ENCODE peak calls at places on chromosomes 13 and 19, in nine cellular contexts. X, R, Q, S, O, N, V, I and W are unnamed samples. For H3K36me3, the result is how much of the 10 kb centered on the place peaks cover.

GRCh38 chr13:49214917-49215376 is 5.2 kb upstream of the MLNR start:
- DNase-seq in X (peak), R (peak), Q (no peak), S (peak), O (peak), N (no peak), V (peak), I (peak), W (peak)

GRCh38 chr19:7562646-7563393 is 27.3 kb downstream of the PNPLA6 start:
- DNase-seq in X (peak), R (no peak), Q (no peak), S (peak), O (no peak), N (no peak), V (peak), I (no peak), W (no peak)

GRCh38 chr19:51441410-51442390 is 16.6 kb downstream of the SIGLEC8 start:
- DNase-seq in X (peak), R (no peak), Q (no peak), S (no peak), O (no peak), N (no peak), V (peak), I (no peak), W (peak)

GRCh38 chr19:3852614-3853254 is 16.1 kb downstream of the ZFR2 start:
- DNase-seq in X (peak), R (peak), Q (peak), S (peak), O (peak), N (no peak), V (peak), I (no peak), W (peak)

GRCh38 chr19:41239363-41239762 is 20.3 kb downstream of the AXL start:
- DNase-seq in X (no peak), R (no peak), Q (no peak), S (no peak), O (no peak), N (no peak), V (no peak), I (no peak), W (peak)

GRCh38 chr19:37095859-37096258 is 17.6 kb downstream of the ZNF420 start:
- DNase-seq in X (no peak), R (peak), Q (peak), S (peak), O (no peak), N (no peak), V (no peak), I (no peak), W (no peak)

GRCh38 chr13:102392810-102393209 is 9.0 kb downstream of the FGF14 start:
- DNase-seq in X (no peak), R (no peak), Q (no peak), S (peak), O (no peak), N (no peak), V (no peak), I (no peak), W (no peak)

GRCh38 chr13:26348966-26349365 is 95.0 kb downstream of the CDK8 start:
- DNase-seq in X (no peak), R (no peak), Q (no peak), S (no peak), O (no peak), N (no peak), V (no peak), I (no peak), W (no peak)

GRCh38 chr13:36819811-36820140 is 754 bp downstream of the RFXAP start:
- DNase-seq in X (peak), R (peak), Q (peak), S (peak), O (peak), N (peak), V (peak), I (no peak), W (no peak)

GRCh38 chr19:44576843-44577565 is 36.4 kb upstream of the IGSF23 start:
- DNase-seq in X (peak), R (peak), Q (peak), S (peak), O (peak), N (no peak), V (peak), I (peak), W (peak)

GRCh38 chr13:76398426-76398825 is 487.8 kb downstream of the KCTD12 start:
- DNase-seq in X (no peak), R (no peak), Q (no peak), S (peak), O (peak), N (no peak), V (no peak), I (no peak), W (no peak)

GRCh38 chr13:49530452-49530851 is 34.7 kb downstream of the PHF11 start:
- DNase-seq in X (no peak), R (no peak), Q (no peak), S (no peak), O (no peak), N (no peak), V (no peak), I (no peak), W (no peak)

GRCh38 chr13:71115301-71115700 is 751.7 kb downstream of the DACH1 start:
- DNase-seq in X (no peak), R (peak), Q (no peak), S (no peak), O (no peak), N (no peak), V (no peak), I (no peak), W (no peak)

GRCh38 chr19:15506074-15506565 is 2.2 kb upstream of the CYP4F22 start:
- DNase-seq in X (no peak), R (no peak), Q (no peak), S (no peak), O (no peak), N (no peak), V (no peak), I (no peak), W (no peak)

GRCh38 chr19:47891923-47892666 is 6.0 kb upstream of the SULT2A1 start:
- DNase-seq in X (no peak), R (peak), Q (peak), S (no peak), O (no peak), N (peak), V (no peak), I (no peak), W (no peak)

GRCh38 chr19:1755467-1756155 is 2.3 kb downstream of the ONECUT3 start:
- DNase-seq in X (no peak), R (no peak), Q (no peak), S (no peak), O (no peak), N (no peak), V (no peak), I (no peak), W (no peak)

GRCh38 chr19:56189785-56190184 is 7.8 kb downstream of the ZSCAN5B start:
- DNase-seq in X (no peak), R (no peak), Q (no peak), S (no peak), O (no peak), N (no peak), V (no peak), I (no peak), W (no peak)

GRCh38 chr13:73898276-73898675 is 235.9 kb downstream of the KLF12 start:
- DNase-seq in X (peak), R (no peak), Q (no peak), S (peak), O (no peak), N (no peak), V (no peak), I (no peak), W (no peak)

GRCh38 chr19:7527516-7528191 is 5.2 kb downstream of the MCOLN1 start:
- DNase-seq in X (no peak), R (no peak), Q (no peak), S (no peak), O (no peak), N (no peak), V (no peak), I (no peak), W (no peak)

GRCh38 chr13:48585456-48585840 is 52.6 kb upstream of the RCBTB2 start:
- DNase-seq in X (peak), R (peak), Q (peak), S (peak), O (no peak), N (peak), V (no peak), I (no peak), W (peak)

GRCh38 chr19:14530005-14530348 is 583 bp downstream of the TECR start:
- DNase-seq in X (no peak), R (no peak), Q (no peak), S (no peak), O (no peak), N (no peak), V (no peak), I (no peak), W (peak)

GRCh38 chr19:1324792-1325567 is 39.3 kb downstream of the EFNA2 start:
- DNase-seq in X (peak), R (peak), Q (peak), S (peak), O (peak), N (no peak), V (no peak), I (peak), W (peak)

GRCh38 chr19:35115538-35115951 is at the start of gene FXYD3:
- DNase-seq in X (peak), R (no peak), Q (no peak), S (no peak), O (no peak), N (no peak), V (no peak), I (no peak), W (peak)

GRCh38 chr19:35118268-35119026 is 2.8 kb downstream of the FXYD3 start:
- DNase-seq in X (no peak), R (no peak), Q (no peak), S (no peak), O (no peak), N (no peak), V (no peak), I (no peak), W (peak)

GRCh38 chr19:35116085-35116801 is 620 bp downstream of the FXYD3 start:
- DNase-seq in X (peak), R (no peak), Q (no peak), S (no peak), O (no peak), N (no peak), V (no peak), I (no peak), W (peak)

GRCh38 chr19:35117791-35118190 is 2.2 kb downstream of the FXYD3 start:
- DNase-seq in X (no peak), R (no peak), Q (no peak), S (no peak), O (no peak), N (no peak), V (no peak), I (no peak), W (peak)

DNA sequence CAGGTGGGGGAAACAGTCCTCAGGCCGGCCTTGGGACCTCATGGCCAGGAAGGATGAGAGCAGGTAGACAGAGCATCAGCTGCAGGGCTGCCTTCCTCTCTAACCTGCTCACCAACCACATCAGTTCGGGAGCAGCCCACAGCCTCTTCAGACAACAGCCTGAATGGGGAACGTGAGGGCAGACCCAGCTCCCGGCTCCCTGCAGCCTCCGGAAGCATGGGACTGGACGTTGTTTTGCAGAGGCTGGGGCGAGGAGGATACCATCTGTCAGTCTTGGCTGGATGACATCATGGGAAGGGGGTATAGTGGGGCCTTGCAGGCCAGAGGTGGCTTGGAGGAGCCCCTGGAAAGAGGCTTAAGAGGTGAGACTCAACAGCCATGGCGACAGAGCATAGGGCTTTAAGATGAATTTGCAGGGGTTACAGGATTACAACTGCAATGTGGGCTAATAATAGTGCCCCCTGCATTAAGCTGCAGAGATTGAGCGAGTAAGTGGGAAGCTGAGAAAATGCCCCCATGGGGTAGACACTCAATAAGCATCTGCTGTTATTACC is 1.5 kb downstream of the FXYD3 start:
- DNase-seq in X (no peak), R (no peak), Q (no peak), S (no peak), O (no peak), N (no peak), V (no peak), I (no peak), W (no peak)
- H3K9ac ChIP-seq in X (peak), R (no peak), Q (no peak), S (no peak), O (no peak), N (no peak), V (no peak), I (no peak), W (peak)

GRCh38 chr13:33721719-33722118 is 96.2 kb upstream of the RFC3 start:
- DNase-seq in X (no peak), R (peak), Q (peak), S (peak), O (peak), N (no peak), V (no peak), I (no peak), W (no peak)
- H3K36me3 ChIP-seq in X (under half), R (under half), Q (under half), S (under half), O (under half), N (under half), V (under half), I (under half), W (under half)

GRCh38 chr19:35642798-35643254 is 1.3 kb downstream of the ETV2 start:
- DNase-seq in X (no peak), R (no peak), Q (no peak), S (no peak), O (no peak), N (no peak), V (no peak), I (no peak), W (peak)
- H3K9ac ChIP-seq in X (peak), R (no peak), Q (peak), S (peak), O (no peak), N (no peak), V (peak), I (peak), W (peak)

GRCh38 chr19:6414793-6415591 is 9.6 kb downstream of the KHSRP start:
- DNase-seq in X (no peak), R (no peak), Q (no peak), S (no peak), O (no peak), N (no peak), V (no peak), I (no peak), W (no peak)

GRCh38 chr19:6417713-6418561 is 6.7 kb downstream of the KHSRP start:
- DNase-seq in X (peak), R (peak), Q (no peak), S (peak), O (peak), N (no peak), V (no peak), I (no peak), W (no peak)

GRCh38 chr19:6414033-6414643 is 10.5 kb downstream of the KHSRP start:
- DNase-seq in X (no peak), R (no peak), Q (no peak), S (no peak), O (no peak), N (no peak), V (no peak), I (no peak), W (no peak)

GRCh38 chr19:6416658-6417405 is 7.8 kb downstream of the KHSRP start:
- DNase-seq in X (no peak), R (no peak), Q (no peak), S (no peak), O (no peak), N (no peak), V (no peak), I (no peak), W (no peak)

DNA sequence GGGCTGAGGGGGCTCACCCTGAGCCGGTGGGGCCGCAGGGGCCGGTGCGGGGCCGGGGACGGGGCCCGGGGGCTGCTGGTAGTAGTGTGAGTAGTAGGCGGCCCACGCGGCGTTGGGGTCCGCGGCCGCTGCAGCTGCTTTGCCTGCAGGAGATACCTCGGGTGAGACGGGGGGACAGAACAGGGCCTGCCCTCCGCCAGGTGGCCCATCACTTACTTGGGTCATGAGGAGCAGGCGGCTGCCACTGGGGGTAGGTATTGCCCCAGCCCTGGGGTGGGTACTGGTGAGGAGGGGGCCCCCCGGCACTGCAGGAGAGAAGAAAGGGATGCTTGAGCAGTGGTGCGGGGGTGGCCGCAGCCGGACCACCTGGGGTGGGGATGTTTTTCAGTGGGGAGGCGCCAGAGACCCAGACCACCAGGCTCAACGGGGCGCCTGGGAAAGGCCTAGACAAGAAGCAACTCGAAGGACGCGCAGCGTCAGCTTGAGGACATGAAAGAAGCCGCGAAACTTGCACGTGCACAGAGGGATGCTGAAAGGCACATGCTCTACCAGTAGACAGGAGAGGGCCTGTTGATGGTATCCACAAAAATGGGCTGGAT is 8.9 kb downstream of the KHSRP start:
- DNase-seq in X (no peak), R (no peak), Q (no peak), S (no peak), O (no peak), N (no peak), V (no peak), I (no peak), W (no peak)
- H3K36me3 ChIP-seq in X (half or more), R (under half), Q (under half), S (under half), O (half or more), N (half or more), V (half or more), I (half or more), W (under half)

GRCh38 chr13:29924482-29924884 is 74.1 kb upstream of the UBL3 start:
- DNase-seq in X (peak), R (peak), Q (peak), S (peak), O (peak), N (no peak), V (no peak), I (no peak), W (no peak)
- H3K9ac ChIP-seq in X (no peak), R (no peak), Q (peak), S (peak), O (no peak), N (no peak), V (no peak), I (no peak), W (no peak)

GRCh38 chr13:72788831-72789230 is 6.9 kb downstream of the PIBF1 start:
- DNase-seq in X (no peak), R (no peak), Q (no peak), S (no peak), O (no peak), N (no peak), V (no peak), I (no peak), W (no peak)
- H3K36me3 ChIP-seq in X (under half), R (under half), Q (under half), S (under half), O (under half), N (under half), V (under half), I (under half), W (under half)

DNA sequence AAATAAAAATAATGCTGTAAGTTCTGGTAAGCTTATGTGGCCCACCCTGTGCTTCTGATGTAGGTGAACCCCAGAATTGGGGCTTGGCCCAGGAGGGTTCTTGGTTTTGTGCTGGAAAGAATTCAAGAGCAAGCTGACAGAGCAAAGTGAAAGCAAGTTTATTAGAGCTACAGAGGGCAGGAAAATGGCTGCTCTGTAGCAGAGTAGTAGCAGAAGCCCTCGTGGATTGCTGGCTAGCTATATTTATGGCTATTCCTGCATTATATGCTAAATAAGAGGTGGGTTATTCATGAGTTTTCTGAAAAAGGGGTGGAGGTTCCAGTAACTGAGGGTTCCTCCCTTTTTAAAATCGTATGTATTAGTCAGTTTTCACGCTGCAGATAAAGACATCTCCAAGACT is 20.5 kb upstream of the ZNF599 start:
- DNase-seq in X (no peak), R (no peak), Q (no peak), S (peak), O (no peak), N (no peak), V (peak), I (no peak), W (no peak)
- H3K9ac ChIP-seq in X (no peak), R (no peak), Q (no peak), S (peak), O (peak), N (no peak), V (no peak), I (no peak), W (no peak)

DNA sequence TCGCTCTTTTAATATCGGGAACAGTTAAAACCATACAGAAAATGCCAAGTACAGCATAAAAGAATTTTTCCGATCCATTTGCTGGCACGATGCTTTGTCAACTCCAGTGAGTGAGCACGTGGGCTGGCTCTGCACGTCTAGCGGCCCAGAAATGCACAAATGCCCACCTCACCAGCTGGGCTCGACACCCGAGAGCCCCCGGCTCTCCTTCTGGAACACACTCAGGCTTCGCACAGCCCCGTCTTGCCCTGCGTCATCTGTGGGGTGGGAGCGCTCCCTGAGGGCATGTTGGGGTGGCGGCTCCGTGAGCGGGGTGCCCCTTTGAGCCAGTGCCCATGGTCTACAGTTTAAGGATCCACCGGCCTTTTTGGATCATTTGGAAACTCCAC is 24.5 kb downstream of the ATP4B start:
- DNase-seq in X (no peak), R (no peak), Q (no peak), S (no peak), O (no peak), N (no peak), V (no peak), I (no peak), W (no peak)
- H3K36me3 ChIP-seq in X (under half), R (under half), Q (under half), S (under half), O (half or more), N (half or more), V (half or more), I (half or more), W (under half)

DNA sequence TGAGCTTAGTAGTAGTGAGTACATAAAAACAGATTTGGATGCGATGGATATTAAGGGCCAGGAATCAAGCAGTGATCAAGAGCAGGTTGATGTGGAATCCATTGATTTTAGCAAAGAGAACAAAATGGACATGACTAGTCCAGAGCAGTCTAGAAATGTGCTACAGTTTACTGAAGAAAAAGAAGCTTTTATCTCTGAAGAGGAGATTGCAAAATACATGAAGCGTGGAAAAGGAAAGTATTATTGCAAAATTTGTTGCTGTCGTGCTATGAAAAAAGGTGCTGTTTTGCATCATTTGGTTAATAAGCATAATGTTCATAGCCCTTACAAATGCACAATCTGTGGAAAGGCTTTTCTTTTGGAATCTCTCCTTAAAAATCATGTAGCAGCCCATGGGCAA is 11.4 kb downstream of the CHAMP1 start:
- DNase-seq in X (no peak), R (no peak), Q (no peak), S (no peak), O (no peak), N (no peak), V (no peak), I (no peak), W (no peak)
- H3K9ac ChIP-seq in X (no peak), R (no peak), Q (no peak), S (no peak), O (no peak), N (no peak), V (peak), I (no peak), W (no peak)

DNA sequence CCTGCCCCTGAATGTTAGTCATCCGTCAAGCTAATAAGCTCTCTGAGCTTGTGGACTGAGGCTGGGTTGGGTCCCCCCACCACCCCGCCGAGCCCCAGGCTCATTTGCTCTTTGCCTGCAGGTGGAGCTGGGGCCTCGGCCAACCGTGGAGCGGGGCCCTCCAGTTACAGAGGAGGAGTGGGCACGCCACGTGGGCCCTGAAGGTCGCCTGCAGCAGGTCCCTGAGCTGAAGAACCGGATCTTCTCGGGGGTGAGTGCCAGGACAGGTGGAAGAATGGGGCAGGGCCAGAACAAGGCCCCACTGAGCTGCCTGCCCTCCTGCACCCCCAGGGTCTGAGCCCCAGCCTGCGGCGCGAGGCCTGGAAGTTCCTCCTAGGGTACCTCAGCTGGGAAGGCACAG is 5.1 kb downstream of the TBC1D17 start:
- DNase-seq in X (no peak), R (no peak), Q (no peak), S (no peak), O (no peak), N (no peak), V (no peak), I (no peak), W (no peak)
- H3K36me3 ChIP-seq in X (under half), R (under half), Q (under half), S (under half), O (half or more), N (half or more), V (half or more), I (half or more), W (under half)